ENCODE peak calls at places on chromosomes 13 and 19, in eight cellular contexts. G is pancreas, T is gastrocnemius medialis, R is thoracic aorta, K is BJ, Q is transverse colon, N is heart right ventricle, J is cardiac fibroblast. D is an unnamed sample.

GRCh38 chr13:36848228-36848982 is 29.4 kb downstream of the RFXAP start:
- DNase-seq in G (no peak), K (no peak), R (no peak), Q (no peak), J (peak), N (no peak), T (no peak), D (no peak)

GRCh38 chr13:48258430-48258829 is 25.4 kb downstream of the ITM2B start:
- DNase-seq in J (no peak), Q (no peak), N (no peak), K (no peak), T (no peak), R (no peak), G (no peak), D (no peak)

GRCh38 chr19:38073806-38074685 is 150.0 kb downstream of the DPF1 start:
- DNase-seq in G (no peak), K (no peak), N (no peak), J (no peak), R (no peak), T (no peak), Q (peak), D (no peak)

GRCh38 chr13:95915102-95915501 is 138.1 kb downstream of the UGGT2 start:
- DNase-seq in Q (no peak), T (no peak), J (no peak), R (no peak), K (no peak), N (no peak), G (no peak), D (no peak)

GRCh38 chr13:101749584-101749983 is 297.1 kb downstream of the ITGBL1 start:
- DNase-seq in Q (no peak), J (no peak), T (no peak), G (no peak), N (no peak), K (no peak), R (no peak), D (no peak)

GRCh38 chr13:95301135-95301946 is at the start of gene ABCC4:
- DNase-seq in Q (peak), G (peak), K (no peak), N (peak), R (no peak), T (peak), J (peak), D (peak)

GRCh38 chr19:52722062-52723005 is 12.5 kb downstream of the ZNF611 start:
- DNase-seq in T (no peak), G (no peak), R (no peak), K (peak), Q (no peak), J (peak), N (no peak), D (no peak)

GRCh38 chr13:45799451-45799850 is 52.1 kb downstream of the SIAH3 start:
- DNase-seq in T (no peak), K (no peak), Q (no peak), J (peak), R (no peak), N (peak), G (no peak), D (no peak)

GRCh38 chr13:55937180-55937579 is 1203.5 kb upstream of the PRR20A start:
- DNase-seq in K (no peak), N (no peak), G (no peak), T (no peak), R (no peak), Q (no peak), J (no peak), D (no peak)

GRCh38 chr19:7512400-7512851 is 3.5 kb upstream of the ZNF358 start:
- DNase-seq in J (no peak), Q (no peak), K (no peak), G (no peak), R (no peak), N (no peak), T (no peak), D (no peak)
- H3K4me3 ChIP-seq in J (no peak), Q (no peak), K (no peak), G (no peak), R (no peak), N (no peak), T (no peak), D (no peak)

GRCh38 chr19:18008814-18009213 is 844 bp downstream of the ARRDC2 start:
- DNase-seq in K (no peak), G (no peak), R (no peak), J (no peak), N (no peak), Q (no peak), T (no peak), D (no peak)
- H3K4me3 ChIP-seq in K (peak), G (no peak), R (peak), J (peak), N (peak), Q (peak), T (peak), D (peak)

GRCh38 chr19:7822910-7823515 is 7.0 kb upstream of the EVI5L start:
- DNase-seq in G (no peak), Q (no peak), J (no peak), T (no peak), K (no peak), N (no peak), R (no peak), D (no peak)
- H3K4me3 ChIP-seq in G (no peak), Q (no peak), J (no peak), T (no peak), K (no peak), N (no peak), R (no peak), D (no peak)

DNA sequence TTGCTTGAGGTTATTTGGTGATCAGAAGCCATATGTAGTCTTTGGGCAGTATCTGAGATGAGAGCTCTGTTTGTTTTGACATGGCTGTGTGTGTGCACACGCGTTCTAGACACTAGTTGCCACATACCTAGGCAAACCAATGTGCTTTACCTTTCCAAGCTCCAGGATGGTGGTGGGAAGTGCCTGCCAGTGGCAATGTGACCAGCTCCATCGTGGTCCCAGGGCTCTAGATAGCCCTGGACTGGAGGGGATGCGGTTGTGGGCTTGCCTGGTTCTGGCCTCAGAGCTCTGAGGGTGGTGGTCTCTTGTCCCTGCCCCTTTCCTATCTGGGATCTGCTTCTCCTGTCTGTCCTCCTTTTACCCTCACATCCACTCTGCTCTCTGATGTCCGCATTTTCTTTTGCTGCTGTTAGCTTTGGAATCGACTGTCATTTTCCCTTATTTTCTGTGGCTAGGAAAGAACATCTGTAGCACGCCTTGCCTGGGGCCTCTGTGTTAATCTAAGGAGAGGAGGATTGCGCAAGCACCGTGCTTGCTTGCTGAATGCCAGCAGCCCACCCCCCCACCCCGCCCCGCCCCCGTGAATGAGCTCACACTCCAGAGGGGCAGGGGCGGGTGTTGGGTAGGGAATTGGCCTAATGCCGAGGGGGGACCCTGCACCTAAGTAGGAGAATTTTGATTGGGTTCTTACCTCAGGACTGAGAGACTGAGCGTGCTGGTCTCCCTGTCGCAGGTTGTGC is 89.5 kb downstream of the ARHGEF7 start:
- DNase-seq in R (peak), Q (no peak), T (peak), G (peak), K (no peak), J (peak), N (peak), D (no peak)
- H3K4me3 ChIP-seq in R (peak), Q (no peak), T (peak), G (no peak), K (no peak), J (peak), N (peak), D (no peak)

GRCh38 chr19:47572635-47573034 is 313 bp downstream of the ZNF541 start:
- DNase-seq in T (no peak), R (no peak), G (no peak), K (no peak), J (no peak), Q (no peak), N (no peak), D (no peak)
- H3K4me3 ChIP-seq in T (no peak), R (peak), G (no peak), K (no peak), J (no peak), Q (peak), N (no peak), D (peak)

DNA sequence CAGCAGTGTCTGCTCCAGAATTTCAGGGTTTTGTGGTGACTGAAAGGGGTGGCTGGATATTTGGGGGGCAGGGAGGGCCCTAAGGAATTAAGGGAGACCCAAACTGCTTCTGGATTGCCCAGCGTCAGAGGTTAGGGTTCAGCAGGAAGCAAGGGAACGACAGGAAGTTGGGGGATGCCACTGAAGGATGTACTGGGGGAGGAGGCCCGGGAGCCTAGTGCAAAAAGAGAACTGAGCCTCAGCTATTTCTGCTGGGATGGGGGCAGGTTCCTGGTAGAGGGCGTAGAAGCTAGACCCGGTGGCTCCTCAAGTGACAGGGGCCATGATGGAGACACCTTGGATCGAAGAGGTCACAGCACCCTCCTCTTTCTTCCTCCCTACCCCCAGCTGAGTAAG is 1.1 kb downstream of the CYP2S1 start:
- DNase-seq in T (no peak), J (no peak), G (no peak), N (no peak), R (no peak), K (no peak), Q (no peak), D (no peak)
- H3K4me3 ChIP-seq in T (no peak), J (no peak), G (no peak), N (no peak), R (peak), K (no peak), Q (peak), D (peak)

GRCh38 chr19:6721113-6721474 is 644 bp upstream of the C3 start:
- DNase-seq in N (no peak), J (no peak), K (no peak), Q (no peak), R (no peak), T (no peak), G (no peak), D (no peak)
- H3K4me3 ChIP-seq in N (no peak), J (no peak), K (no peak), Q (no peak), R (no peak), T (no peak), G (no peak), D (no peak)

GRCh38 chr13:24271611-24272451 is 37.5 kb upstream of the C1QTNF9 start:
- DNase-seq in J (peak), T (no peak), K (peak), Q (peak), G (peak), R (no peak), N (peak), D (peak)

GRCh38 chr13:24274452-24274971 is 34.9 kb upstream of the C1QTNF9 start:
- DNase-seq in G (no peak), Q (peak), T (no peak), R (no peak), J (peak), K (no peak), N (peak), D (peak)

GRCh38 chr13:24273926-24274325 is 35.5 kb upstream of the C1QTNF9 start:
- DNase-seq in T (no peak), G (no peak), N (no peak), J (no peak), K (no peak), Q (no peak), R (no peak), D (no peak)

GRCh38 chr13:24271231-24271610 is 38.2 kb upstream of the C1QTNF9 start:
- DNase-seq in J (no peak), T (no peak), G (no peak), N (no peak), R (no peak), Q (no peak), K (no peak), D (no peak)

DNA sequence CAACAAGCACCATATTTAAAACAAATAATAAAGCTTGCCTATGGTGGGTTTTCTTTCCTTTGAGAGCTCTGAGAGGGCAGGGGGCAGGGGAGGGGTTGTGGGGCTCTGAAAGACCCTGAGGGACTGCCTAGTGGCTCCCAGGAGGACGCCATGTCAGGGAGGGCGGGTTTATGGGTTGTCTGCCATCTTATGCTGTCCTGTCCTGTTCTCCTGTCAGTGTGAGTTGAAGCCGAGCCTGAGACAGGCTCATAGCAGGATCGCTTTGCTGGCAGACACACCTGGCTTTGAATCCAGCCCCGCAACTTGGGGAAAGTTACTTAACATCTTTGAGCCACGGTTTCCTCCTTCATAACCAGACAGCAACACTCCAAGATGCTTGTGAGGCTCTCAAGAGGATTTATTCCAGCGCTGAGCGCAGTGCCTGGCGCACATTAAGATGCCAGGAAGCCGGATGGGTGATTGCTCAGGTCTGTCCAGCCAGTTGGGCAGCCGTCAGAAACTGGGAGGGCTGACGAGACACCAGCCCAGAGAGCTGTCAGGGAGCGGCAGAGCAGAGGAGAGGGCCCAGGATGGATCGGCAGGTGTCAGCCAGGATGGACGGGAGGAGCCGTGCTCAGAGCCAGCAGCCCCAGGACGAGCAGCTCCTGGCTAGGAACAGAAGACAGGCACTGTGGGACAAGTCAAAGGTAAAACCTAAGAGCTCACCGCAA is 36.8 kb upstream of the C1QTNF9 start:
- DNase-seq in R (no peak), J (no peak), T (peak), N (peak), K (no peak), G (no peak), Q (no peak), D (no peak)
- H3K4me3 ChIP-seq in R (peak), J (no peak), T (peak), N (peak), K (no peak), G (no peak), Q (peak), D (peak)

GRCh38 chr13:30862707-30863106 is 43.4 kb upstream of the MEDAG start:
- DNase-seq in N (peak), J (peak), K (no peak), G (peak), Q (peak), R (peak), T (peak), D (no peak)
- H3K4me3 ChIP-seq in N (no peak), J (no peak), K (no peak), G (no peak), Q (no peak), R (peak), T (no peak), D (no peak)

GRCh38 chr13:32309812-32310706 is 5.1 kb downstream of the ZAR1L start:
- DNase-seq in K (no peak), R (no peak), J (peak), G (no peak), Q (peak), T (no peak), N (no peak), D (no peak)
- H3K4me3 ChIP-seq in K (no peak), R (peak), J (no peak), G (no peak), Q (no peak), T (no peak), N (peak), D (peak)